ENCODE peak calls at places on chromosomes 2 and 18, in four cellular contexts. U, S, Y and M are unnamed samples.

GRCh38 chr18:66708631-66709030 is 104.7 kb upstream of the CDH19 start:
- DNase-seq in U (no peak), S (no peak), Y (no peak), M (no peak)

GRCh38 chr2:122634261-122634660 is 878.8 kb downstream of the TSN start:
- DNase-seq in U (no peak), S (peak; percentile 88), Y (no peak), M (no peak)

GRCh38 chr18:62486290-62486964 is 36.4 kb upstream of the ZCCHC2 start:
- DNase-seq in U (no peak), S (no peak), Y (no peak), M (no peak)

GRCh38 chr2:64644240-64645013 is 9.3 kb downstream of the SERTAD2 start:
- DNase-seq in U (peak; percentile 84), S (peak; percentile 77), Y (peak; percentile 53), M (peak; percentile 75)

GRCh38 chr2:28956890-28957289 is 24.2 kb upstream of the TOGARAM2 start:
- DNase-seq in U (no peak), S (peak; percentile 26), Y (no peak), M (no peak)

GRCh38 chr18:34592961-34593382 is 117.1 kb upstream of the DTNA start:
- DNase-seq in U (no peak), S (peak; percentile 74), Y (peak; percentile 14), M (no peak)

GRCh38 chr2:177551989-177552413 is 159.4 kb downstream of the AGPS start:
- DNase-seq in U (no peak), S (no peak), Y (peak; percentile 8), M (peak; percentile 38)

GRCh38 chr18:44098551-44099098 is 582.1 kb upstream of the SETBP1 start:
- DNase-seq in U (no peak), S (peak; percentile 58), Y (no peak), M (peak; percentile 3)

GRCh38 chr2:233692648-233693047 is at the start of gene UGT1A6:
- DNase-seq in U (no peak), S (no peak), Y (no peak), M (no peak)

GRCh38 chr2:230124792-230125452 is 56.2 kb upstream of the SLC16A14 start:
- DNase-seq in U (peak; percentile 72), S (no peak), Y (no peak), M (no peak)

GRCh38 chr18:23967321-23968089 is 47.0 kb upstream of the TTC39C start:
- DNase-seq in U (no peak), S (no peak), Y (no peak), M (peak; percentile 48)

GRCh38 chr2:239583879-239584859 is 183.3 kb upstream of the HDAC4 start:
- DNase-seq in U (peak; percentile 52), S (no peak), Y (no peak), M (no peak)

GRCh38 chr2:48334180-48334579 is 195.8 kb upstream of the STON1 start:
- DNase-seq in U (no peak), S (no peak), Y (no peak), M (no peak)

GRCh38 chr2:140643761-140644187 is 1487.0 kb downstream of the LRP1B start:
- DNase-seq in U (no peak), S (peak; percentile 86), Y (no peak), M (no peak)

GRCh38 chr2:159828736-159829135 is 30.7 kb upstream of the CD302 start:
- DNase-seq in U (no peak), S (no peak), Y (no peak), M (no peak)

GRCh38 chr2:54601339-54601738 is 122.1 kb upstream of the EML6 start:
- DNase-seq in U (no peak), S (no peak), Y (no peak), M (no peak)

GRCh38 chr2:225889452-225889851 is 489.9 kb downstream of the NYAP2 start:
- DNase-seq in U (no peak), S (peak; percentile 92), Y (peak; percentile 13), M (no peak)

DNA sequence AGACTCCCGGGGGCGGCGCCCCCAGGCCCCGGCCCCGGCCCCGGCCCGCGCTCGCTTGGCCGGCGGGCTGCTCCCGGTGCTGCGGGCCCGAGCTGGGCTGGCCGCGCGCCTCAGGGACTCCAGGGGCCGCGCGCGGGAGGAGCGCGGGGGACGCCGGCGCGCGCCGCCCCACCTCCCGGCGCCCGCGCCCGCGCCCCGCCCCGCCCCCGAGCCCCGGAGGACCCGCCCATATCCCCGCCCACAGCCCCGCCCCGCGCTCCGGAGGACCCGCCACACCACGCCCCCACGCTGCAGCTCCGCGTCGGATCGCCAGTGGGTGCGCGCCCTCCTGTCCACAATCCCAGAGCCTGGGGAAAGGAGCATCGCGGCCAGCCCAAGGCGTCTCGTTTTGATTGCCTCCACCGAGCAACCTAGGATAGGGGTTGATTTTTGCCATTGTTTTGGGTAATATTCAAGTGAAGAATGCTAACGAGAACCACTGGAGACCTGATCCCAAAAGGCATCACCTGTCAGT is at the start of gene PARD6G:
- DNase-seq in U (peak; percentile 88), S (peak; percentile 64), Y (peak; percentile 79), M (peak; percentile 42)
- TF ChIP-seq CTCF in U (no peak), S (no peak), Y (no peak), M (no peak)

GRCh38 chr2:204306667-204307066 is 238.6 kb upstream of the PARD3B start:
- DNase-seq in U (no peak), S (no peak), Y (no peak), M (no peak)
- H3K36me3 ChIP-seq in U (no peaks in the 10 kb centered on the region), S (no peaks in the 10 kb centered on the region), Y (no peaks in the 10 kb centered on the region), M (no peaks in the 10 kb centered on the region)

DNA sequence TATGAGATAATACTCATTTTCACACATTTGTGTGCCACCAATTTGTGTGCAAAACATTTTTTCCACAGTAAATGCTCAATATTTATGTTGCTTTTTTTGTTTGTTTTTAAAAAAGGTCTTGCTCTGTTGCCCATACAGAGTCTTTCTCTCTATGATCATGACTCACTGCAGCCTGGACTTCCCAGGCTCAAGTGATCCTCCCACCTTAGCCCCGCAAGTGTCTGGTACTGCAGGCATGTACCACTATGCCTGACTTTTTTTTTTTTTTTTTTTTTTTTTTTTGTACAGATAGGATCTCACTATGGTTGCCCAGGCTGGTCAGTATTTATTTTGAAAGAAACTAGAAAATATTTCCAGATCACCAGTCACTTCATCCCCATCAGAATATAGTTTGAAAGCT is 297.8 kb upstream of the GYPC start:
- DNase-seq in U (no peak), S (no peak), Y (no peak), M (no peak)
- TF ChIP-seq CTCF in U (no peak), S (no peak), Y (no peak), M (no peak)

GRCh38 chr2:47025969-47026610 is 110.5 kb upstream of the MCFD2 start:
- DNase-seq in U (no peak), S (no peak), Y (no peak), M (no peak)
- H3K36me3 ChIP-seq in U (peaks cover 91% of the 10 kb centered on the region), S (peaks cover 43% of the 10 kb centered on the region), Y (no peaks in the 10 kb centered on the region), M (peaks cover 48% of the 10 kb centered on the region)

DNA sequence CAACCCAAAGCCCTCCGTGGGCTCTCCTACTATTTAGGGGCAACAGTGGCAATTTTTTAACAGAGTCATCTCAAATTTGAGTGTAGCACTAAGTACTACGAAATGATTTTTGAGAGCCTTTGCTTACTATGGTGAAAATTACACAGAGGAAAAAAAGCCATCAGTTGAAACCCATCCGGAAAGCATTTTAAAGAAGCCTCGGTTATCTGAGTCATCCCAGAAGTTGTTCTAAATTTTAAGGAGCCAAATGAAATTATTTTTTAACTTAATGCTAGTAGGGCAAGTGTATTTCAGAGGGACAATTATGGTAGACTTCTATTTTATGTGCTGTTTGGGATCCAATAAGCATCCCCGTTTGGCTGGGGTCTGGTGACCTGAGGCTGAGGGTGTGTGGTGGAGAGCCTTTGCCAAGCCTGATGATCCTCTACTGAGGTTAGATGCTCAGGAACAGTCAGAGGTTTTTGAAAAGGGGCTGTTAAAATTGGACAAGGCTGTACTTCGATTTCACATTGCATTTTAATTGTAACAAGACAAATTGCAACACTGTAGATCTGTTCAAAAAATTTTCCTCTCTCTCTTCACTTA is 47.0 kb downstream of the RAPGEF4 start:
- DNase-seq in U (no peak), S (no peak), Y (no peak), M (no peak)
- TF ChIP-seq CTCF in U (no peak), S (no peak), Y (no peak), M (no peak)

DNA sequence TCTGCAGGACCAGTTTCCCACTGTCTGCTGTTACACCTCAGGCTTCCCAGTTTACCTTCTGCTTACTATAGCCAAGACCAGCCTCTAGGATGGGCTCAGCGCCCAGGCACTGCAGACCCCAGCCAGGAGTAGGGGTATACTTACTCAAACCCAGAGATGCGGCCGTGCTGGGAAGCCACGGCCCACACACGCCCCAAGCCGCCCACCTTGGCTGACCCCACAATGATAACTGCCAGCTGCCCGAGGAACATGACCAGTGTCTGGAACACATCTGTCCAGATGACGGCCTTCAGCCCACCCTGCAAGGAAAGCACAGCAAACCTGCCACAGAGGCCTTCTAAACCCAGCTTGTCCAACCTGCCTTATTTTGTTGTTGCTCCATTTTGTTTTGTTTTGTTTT is 6.6 kb upstream of the ATRAID start:
- DNase-seq in U (no peak), S (no peak), Y (no peak), M (no peak)
- H3K36me3 ChIP-seq in U (peaks cover 71% of the 10 kb centered on the region), S (peaks cover 16% of the 10 kb centered on the region), Y (peaks cover 15% of the 10 kb centered on the region), M (peaks cover 45% of the 10 kb centered on the region)

DNA sequence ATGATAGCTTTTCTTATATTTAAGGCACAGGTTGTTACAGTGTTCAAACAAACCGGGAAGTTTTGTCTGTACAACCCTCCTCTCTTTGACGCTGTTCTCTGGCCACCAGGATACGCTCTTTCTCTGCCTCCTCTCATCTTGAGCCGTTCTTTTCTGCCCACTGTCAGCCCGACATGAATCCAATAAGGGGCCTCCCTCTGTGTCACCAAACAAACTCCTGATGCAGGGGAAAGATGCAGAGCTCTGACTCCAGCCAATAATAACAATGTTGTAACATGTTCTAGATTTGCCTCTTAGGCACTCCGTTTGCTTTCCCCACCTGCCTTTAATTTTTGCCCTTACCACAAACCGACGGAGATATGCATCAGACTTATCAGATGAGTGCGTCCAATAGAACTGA is 449.3 kb downstream of the SLC4A3 start:
- DNase-seq in U (no peak), S (peak; percentile 80), Y (peak; percentile 10), M (no peak)
- TF ChIP-seq CTCF in U (no peak), S (peak; percentile 53), Y (no peak), M (no peak)

DNA sequence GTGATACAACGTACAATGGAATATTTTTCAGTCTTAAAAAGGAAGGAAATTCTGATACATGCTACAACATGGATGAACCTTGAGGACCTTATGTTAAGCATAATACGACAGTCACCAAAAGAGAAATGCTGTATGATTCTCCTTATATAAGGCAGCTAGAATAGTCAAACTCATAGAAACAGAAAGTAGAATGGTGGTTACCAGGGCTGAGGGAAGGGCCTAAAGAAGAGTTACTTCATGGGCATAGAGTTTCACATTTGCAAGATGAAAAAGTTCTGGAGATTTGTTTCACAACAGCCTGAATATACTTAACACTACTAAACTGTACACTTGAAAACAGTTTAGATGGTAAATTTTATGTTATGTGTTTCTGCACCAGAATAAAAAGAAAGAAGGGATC is 113.3 kb downstream of the GALNT1 start:
- DNase-seq in U (no peak), S (no peak), Y (no peak), M (no peak)
- H3K36me3 ChIP-seq in U (peaks cover 23% of the 10 kb centered on the region), S (no peaks in the 10 kb centered on the region), Y (no peaks in the 10 kb centered on the region), M (no peaks in the 10 kb centered on the region)